ENCODE peak calls at places on chromosomes 16 and 17, in seven cellular contexts. R is SK-N-DZ, N is SJSA1, D is retinal pigment epithelial cell, M is ureter, F is GM04503, A is AG09309. O is an unnamed sample.

GRCh38 chr17:67488161-67488560 is 111.1 kb downstream of the PITPNC1 start:
- DNase-seq in R (peak), N (no peak), D (no peak), M (no peak), F (no peak), A (no peak), O (no peak)

GRCh38 chr16:4539716-4540284 is 1.2 kb upstream of the CDIP1 start:
- DNase-seq in R (no peak), N (no peak), D (no peak), M (no peak), F (no peak), A (no peak), O (no peak)

GRCh38 chr17:57485916-57486315 is 229.6 kb downstream of the MSI2 start:
- DNase-seq in R (no peak), N (no peak), D (no peak), M (no peak), F (no peak), A (no peak), O (no peak)

GRCh38 chr16:49663081-49664057 is 192.5 kb downstream of the ZNF423 start:
- DNase-seq in R (no peak), N (no peak), D (no peak), M (no peak), F (no peak), A (no peak), O (no peak)

GRCh38 chr17:48011405-48012150 is 26.0 kb downstream of the COPZ2 start:
- DNase-seq in R (peak), N (no peak), D (no peak), M (no peak), F (no peak), A (no peak), O (no peak)

GRCh38 chr16:12166271-12166670 is 189.7 kb downstream of the SNX29 start:
- DNase-seq in R (no peak), N (no peak), D (no peak), M (no peak), F (no peak), A (no peak), O (no peak)

GRCh38 chr17:9529033-9529748 is 46.4 kb downstream of the STX8 start:
- DNase-seq in R (no peak), N (no peak), D (no peak), M (no peak), F (no peak), A (no peak), O (no peak)

GRCh38 chr16:89407925-89408300 is 82.4 kb downstream of the ANKRD11 start:
- DNase-seq in R (no peak), N (no peak), D (no peak), M (no peak), F (no peak), A (no peak), O (no peak)

GRCh38 chr16:20799599-20799998 is 6.7 kb downstream of the ERI2 start:
- DNase-seq in R (no peak), N (no peak), D (no peak), M (no peak), F (no peak), A (no peak), O (peak)

GRCh38 chr17:65629234-65629690 is 67.8 kb upstream of the AXIN2 start:
- DNase-seq in R (no peak), N (no peak), D (no peak), M (no peak), F (no peak), A (no peak), O (no peak)

GRCh38 chr17:1939979-1940809 is 84.9 kb downstream of the RTN4RL1 start:
- DNase-seq in R (peak), N (no peak), D (no peak), M (peak), F (no peak), A (no peak), O (no peak)

GRCh38 chr17:57699751-57700186 is 45.3 kb downstream of the CCDC182 start:
- DNase-seq in R (peak), N (peak), D (no peak), M (no peak), F (peak), A (no peak), O (no peak)

GRCh38 chr16:73949574-73950348 is 346.9 kb upstream of the PSMD7 start:
- DNase-seq in R (no peak), N (no peak), D (peak), M (no peak), F (peak), A (peak), O (no peak)

GRCh38 chr16:57694556-57695377 is at the start of gene DRC7:
- DNase-seq in R (peak), N (no peak), D (no peak), M (no peak), F (no peak), A (no peak), O (peak)

GRCh38 chr17:64622931-64623654 is 39.0 kb downstream of the SMURF2 start:
- DNase-seq in R (no peak), N (peak), D (no peak), M (no peak), F (peak), A (peak), O (no peak)

GRCh38 chr17:74442670-74443515 is 11.0 kb downstream of the GPRC5C start:
- DNase-seq in R (no peak), N (no peak), D (no peak), M (peak), F (no peak), A (no peak), O (peak)

GRCh38 chr17:81033535-81034167 is 1.3 kb upstream of the BAIAP2 start:
- DNase-seq in R (no peak), N (no peak), D (no peak), M (no peak), F (no peak), A (no peak), O (no peak)

GRCh38 chr16:50820225-50820624 is 78.3 kb downstream of the CYLD start:
- DNase-seq in R (no peak), N (no peak), D (no peak), M (no peak), F (no peak), A (no peak), O (no peak)

GRCh38 chr16:14284930-14285541 is 213.9 kb downstream of the MRTFB start:
- DNase-seq in R (no peak), N (no peak), D (peak), M (no peak), F (no peak), A (peak), O (no peak)

GRCh38 chr16:10514369-10515055 is 65.9 kb downstream of the EMP2 start:
- DNase-seq in R (peak), N (no peak), D (no peak), M (peak), F (peak), A (peak), O (no peak)

GRCh38 chr16:84013787-84014569 is 28.6 kb downstream of the SLC38A8 start:
- DNase-seq in R (peak), N (peak), D (peak), M (peak), F (no peak), A (no peak), O (no peak)

GRCh38 chr16:55552621-55553020 is 13.9 kb upstream of the CAPNS2 start:
- DNase-seq in R (no peak), N (peak), D (no peak), M (no peak), F (peak), A (peak), O (no peak)

GRCh38 chr17:35920229-35920628 is 10.3 kb downstream of the RDM1 start:
- DNase-seq in R (no peak), N (no peak), D (no peak), M (no peak), F (no peak), A (no peak), O (no peak)

GRCh38 chr16:84514874-84515835 is 10.7 kb upstream of the MEAK7 start:
- DNase-seq in R (peak), N (no peak), D (no peak), M (no peak), F (no peak), A (no peak), O (no peak)

GRCh38 chr17:33292981-33293867 is at the start of gene ASIC2:
- DNase-seq in R (peak), N (no peak), D (no peak), M (no peak), F (no peak), A (no peak), O (no peak)